ENCODE peak calls at places on chromosomes 13 and 19, in nine cellular contexts. One of them, this sample, is unnamed.

GRCh38 chr19:11478167-11479089 is 2.4 kb downstream of the ELAVL3 start:
- DNase-seq in effector memory CD4-positive, alpha-beta T cell: no peak
- DNase-seq in neural progenitor cell: no peak
- DNase-seq in GOT3: no peak
- DNase-seq in T-cell: no peak
- DNase-seq in ACHN: no peak
- DNase-seq in left ventricle myocardium inferior: no peak
- DNase-seq in stimulated activated CD4-positive, alpha-beta T cell treated with anti-CD3 and anti-CD28 coated beads, TNF-alpha, amount 100 ng/mL, for 1 hour: no peak
- DNase-seq in fibroblast of pulmonary artery: no peak
- DNase-seq in this sample: no peak

GRCh38 chr13:104460553-104460952 is 1394.3 kb upstream of the SLC10A2 start:
- DNase-seq in effector memory CD4-positive, alpha-beta T cell: no peak
- DNase-seq in neural progenitor cell: no peak
- DNase-seq in GOT3: no peak
- DNase-seq in T-cell: no peak
- DNase-seq in ACHN: no peak
- DNase-seq in left ventricle myocardium inferior: no peak
- DNase-seq in stimulated activated CD4-positive, alpha-beta T cell treated with anti-CD3 and anti-CD28 coated beads, TNF-alpha, amount 100 ng/mL, for 1 hour: no peak
- DNase-seq in fibroblast of pulmonary artery: peak; percentile 17
- DNase-seq in this sample: no peak

GRCh38 chr13:46062190-46062589 is 9.6 kb upstream of the ZC3H13 start:
- DNase-seq in effector memory CD4-positive, alpha-beta T cell: no peak
- DNase-seq in neural progenitor cell: no peak
- DNase-seq in GOT3: no peak
- DNase-seq in T-cell: no peak
- DNase-seq in ACHN: no peak
- DNase-seq in left ventricle myocardium inferior: no peak
- DNase-seq in stimulated activated CD4-positive, alpha-beta T cell treated with anti-CD3 and anti-CD28 coated beads, TNF-alpha, amount 100 ng/mL, for 1 hour: no peak
- DNase-seq in fibroblast of pulmonary artery: peak; percentile 41
- DNase-seq in this sample: no peak

GRCh38 chr13:41196620-41197019 is 2.3 kb upstream of the KBTBD7 start:
- DNase-seq in effector memory CD4-positive, alpha-beta T cell: no peak
- DNase-seq in neural progenitor cell: no peak
- DNase-seq in GOT3: no peak
- DNase-seq in T-cell: no peak
- DNase-seq in ACHN: peak; percentile 9
- DNase-seq in left ventricle myocardium inferior: no peak
- DNase-seq in stimulated activated CD4-positive, alpha-beta T cell treated with anti-CD3 and anti-CD28 coated beads, TNF-alpha, amount 100 ng/mL, for 1 hour: no peak
- DNase-seq in fibroblast of pulmonary artery: peak; percentile 5
- DNase-seq in this sample: no peak

GRCh38 chr19:49802836-49803528 is 10.1 kb downstream of the FUZ start:
- DNase-seq in effector memory CD4-positive, alpha-beta T cell: no peak
- DNase-seq in neural progenitor cell: no peak
- DNase-seq in GOT3: no peak
- DNase-seq in T-cell: no peak
- DNase-seq in ACHN: no peak
- DNase-seq in left ventricle myocardium inferior: no peak
- DNase-seq in stimulated activated CD4-positive, alpha-beta T cell treated with anti-CD3 and anti-CD28 coated beads, TNF-alpha, amount 100 ng/mL, for 1 hour: no peak
- DNase-seq in fibroblast of pulmonary artery: no peak
- DNase-seq in this sample: no peak

GRCh38 chr19:33216198-33216830 is 9.3 kb downstream of the SLC7A10 start:
- DNase-seq in effector memory CD4-positive, alpha-beta T cell: no peak
- DNase-seq in neural progenitor cell: no peak
- DNase-seq in GOT3: no peak
- DNase-seq in T-cell: no peak
- DNase-seq in ACHN: no peak
- DNase-seq in left ventricle myocardium inferior: no peak
- DNase-seq in stimulated activated CD4-positive, alpha-beta T cell treated with anti-CD3 and anti-CD28 coated beads, TNF-alpha, amount 100 ng/mL, for 1 hour: no peak
- DNase-seq in fibroblast of pulmonary artery: no peak
- DNase-seq in this sample: no peak

GRCh38 chr19:50794074-50794777 is 4.0 kb downstream of the ACP4 start:
- DNase-seq in effector memory CD4-positive, alpha-beta T cell: no peak
- DNase-seq in neural progenitor cell: no peak
- DNase-seq in GOT3: no peak
- DNase-seq in T-cell: no peak
- DNase-seq in ACHN: no peak
- DNase-seq in left ventricle myocardium inferior: no peak
- DNase-seq in stimulated activated CD4-positive, alpha-beta T cell treated with anti-CD3 and anti-CD28 coated beads, TNF-alpha, amount 100 ng/mL, for 1 hour: no peak
- DNase-seq in fibroblast of pulmonary artery: no peak
- DNase-seq in this sample: no peak

GRCh38 chr19:15110418-15110815 is 3.2 kb downstream of the SYDE1 start:
- DNase-seq in effector memory CD4-positive, alpha-beta T cell: no peak
- DNase-seq in neural progenitor cell: no peak
- DNase-seq in GOT3: no peak
- DNase-seq in T-cell: no peak
- DNase-seq in ACHN: no peak
- DNase-seq in left ventricle myocardium inferior: no peak
- DNase-seq in stimulated activated CD4-positive, alpha-beta T cell treated with anti-CD3 and anti-CD28 coated beads, TNF-alpha, amount 100 ng/mL, for 1 hour: no peak
- DNase-seq in fibroblast of pulmonary artery: no peak
- DNase-seq in this sample: no peak

GRCh38 chr19:46345157-46345556 is 1.7 kb upstream of the PPP5C start:
- DNase-seq in effector memory CD4-positive, alpha-beta T cell: no peak
- DNase-seq in neural progenitor cell: no peak
- DNase-seq in GOT3: no peak
- DNase-seq in T-cell: no peak
- DNase-seq in ACHN: no peak
- DNase-seq in left ventricle myocardium inferior: no peak
- DNase-seq in stimulated activated CD4-positive, alpha-beta T cell treated with anti-CD3 and anti-CD28 coated beads, TNF-alpha, amount 100 ng/mL, for 1 hour: no peak
- DNase-seq in fibroblast of pulmonary artery: no peak
- DNase-seq in this sample: no peak

GRCh38 chr13:113216165-113217056 is 7.0 kb downstream of the CUL4A start:
- DNase-seq in effector memory CD4-positive, alpha-beta T cell: no peak
- DNase-seq in neural progenitor cell: peak; percentile 61
- DNase-seq in GOT3: peak; percentile 24
- DNase-seq in T-cell: no peak
- DNase-seq in ACHN: peak; percentile 31
- DNase-seq in left ventricle myocardium inferior: peak; percentile 47
- DNase-seq in stimulated activated CD4-positive, alpha-beta T cell treated with anti-CD3 and anti-CD28 coated beads, TNF-alpha, amount 100 ng/mL, for 1 hour: no peak
- DNase-seq in fibroblast of pulmonary artery: peak; percentile 60
- DNase-seq in this sample: no peak

GRCh38 chr13:62556973-62557372 is 1141.3 kb upstream of the PCDH20 start:
- DNase-seq in effector memory CD4-positive, alpha-beta T cell: no peak
- DNase-seq in neural progenitor cell: no peak
- DNase-seq in GOT3: no peak
- DNase-seq in T-cell: no peak
- DNase-seq in ACHN: no peak
- DNase-seq in left ventricle myocardium inferior: no peak
- DNase-seq in stimulated activated CD4-positive, alpha-beta T cell treated with anti-CD3 and anti-CD28 coated beads, TNF-alpha, amount 100 ng/mL, for 1 hour: no peak
- DNase-seq in fibroblast of pulmonary artery: no peak
- DNase-seq in this sample: no peak

GRCh38 chr13:113840541-113841354 is 23.1 kb downstream of the GAS6 start:
- DNase-seq in effector memory CD4-positive, alpha-beta T cell: no peak
- DNase-seq in neural progenitor cell: no peak
- DNase-seq in GOT3: no peak
- DNase-seq in T-cell: no peak
- DNase-seq in ACHN: no peak
- DNase-seq in left ventricle myocardium inferior: peak; percentile 20
- DNase-seq in stimulated activated CD4-positive, alpha-beta T cell treated with anti-CD3 and anti-CD28 coated beads, TNF-alpha, amount 100 ng/mL, for 1 hour: no peak
- DNase-seq in fibroblast of pulmonary artery: no peak
- DNase-seq in this sample: no peak

GRCh38 chr13:20512042-20512683 is 13.5 kb downstream of the CRYL1 start:
- DNase-seq in effector memory CD4-positive, alpha-beta T cell: no peak
- DNase-seq in neural progenitor cell: peak; percentile 43
- DNase-seq in GOT3: no peak
- DNase-seq in T-cell: no peak
- DNase-seq in ACHN: no peak
- DNase-seq in left ventricle myocardium inferior: no peak
- DNase-seq in stimulated activated CD4-positive, alpha-beta T cell treated with anti-CD3 and anti-CD28 coated beads, TNF-alpha, amount 100 ng/mL, for 1 hour: no peak
- DNase-seq in fibroblast of pulmonary artery: no peak
- DNase-seq in this sample: no peak

GRCh38 chr13:39892731-39893293 is 237.3 kb downstream of the COG6 start:
- DNase-seq in effector memory CD4-positive, alpha-beta T cell: no peak
- DNase-seq in neural progenitor cell: no peak
- DNase-seq in GOT3: no peak
- DNase-seq in T-cell: peak; percentile 27
- DNase-seq in ACHN: no peak
- DNase-seq in left ventricle myocardium inferior: peak; percentile 33
- DNase-seq in stimulated activated CD4-positive, alpha-beta T cell treated with anti-CD3 and anti-CD28 coated beads, TNF-alpha, amount 100 ng/mL, for 1 hour: peak; percentile 2
- DNase-seq in fibroblast of pulmonary artery: peak; percentile 94
- DNase-seq in this sample: no peak

GRCh38 chr19:38294090-38294489 is 10.0 kb upstream of the C19orf33 start:
- DNase-seq in effector memory CD4-positive, alpha-beta T cell: no peak
- DNase-seq in neural progenitor cell: no peak
- DNase-seq in GOT3: no peak
- DNase-seq in T-cell: no peak
- DNase-seq in ACHN: no peak
- DNase-seq in left ventricle myocardium inferior: no peak
- DNase-seq in stimulated activated CD4-positive, alpha-beta T cell treated with anti-CD3 and anti-CD28 coated beads, TNF-alpha, amount 100 ng/mL, for 1 hour: no peak
- DNase-seq in fibroblast of pulmonary artery: no peak
- DNase-seq in this sample: no peak